ENCODE peak calls at places on chromosomes 3 and 15, in ten cellular contexts. I is AG09309; Y is CD4-positive, alpha-beta memory T cell; F is NCI-H2081; V is neuronal stem cell; O is amniotic stem cell; L is ureter; J is hepatocyte; H is HTR-8/SVneo; B is hippocampal formation. W is an unnamed sample.

GRCh38 chr15:80556694-80557367 is 138.3 kb upstream of the ABHD17C start:
- DNase-seq in I (no peak), Y (no peak), F (no peak), V (no peak), O (no peak), L (no peak), J (no peak), H (no peak), B (no peak), W (no peak)

GRCh38 chr15:98968576-98968975 is 39.0 kb downstream of the PGPEP1L start:
- DNase-seq in I (no peak), Y (no peak), F (no peak), V (no peak), O (no peak), L (peak), J (no peak), H (no peak), B (no peak), W (no peak)

GRCh38 chr15:45401665-45402161 is 23.4 kb upstream of the GATM start:
- DNase-seq in I (no peak), Y (no peak), F (peak), V (no peak), O (no peak), L (no peak), J (no peak), H (no peak), B (no peak), W (no peak)

GRCh38 chr3:135499426-135499825 is 466.1 kb upstream of the PPP2R3A start:
- DNase-seq in I (no peak), Y (no peak), F (no peak), V (no peak), O (no peak), L (no peak), J (no peak), H (no peak), B (no peak), W (no peak)

GRCh38 chr3:58021962-58022361 is 13.7 kb downstream of the FLNB start:
- DNase-seq in I (no peak), Y (no peak), F (no peak), V (no peak), O (no peak), L (no peak), J (no peak), H (no peak), B (no peak), W (no peak)

GRCh38 chr3:129352045-129352444 is 73.4 kb downstream of the HMCES start:
- DNase-seq in I (no peak), Y (no peak), F (no peak), V (no peak), O (no peak), L (no peak), J (no peak), H (no peak), B (no peak), W (no peak)

GRCh38 chr15:82999905-83000671 is 11.4 kb downstream of the C15orf40 start:
- DNase-seq in I (no peak), Y (no peak), F (peak), V (peak), O (peak), L (no peak), J (peak), H (peak), B (peak), W (peak)

GRCh38 chr3:45499529-45499928 is 95.0 kb upstream of the LIMD1 start:
- DNase-seq in I (peak), Y (no peak), F (no peak), V (no peak), O (no peak), L (no peak), J (peak), H (no peak), B (peak), W (no peak)

GRCh38 chr3:16817201-16817600 is 67.6 kb upstream of the PLCL2 start:
- DNase-seq in I (no peak), Y (no peak), F (no peak), V (no peak), O (no peak), L (no peak), J (no peak), H (no peak), B (no peak), W (no peak)

GRCh38 chr3:21913791-21914190 is 162.8 kb upstream of the ZNF385D start:
- DNase-seq in I (peak), Y (no peak), F (no peak), V (no peak), O (no peak), L (no peak), J (no peak), H (no peak), B (peak), W (no peak)

GRCh38 chr15:48680841-48681240 is 35.3 kb upstream of the FBN1 start:
- DNase-seq in I (peak), Y (no peak), F (no peak), V (no peak), O (peak), L (no peak), J (no peak), H (peak), B (no peak), W (peak)

GRCh38 chr3:156668073-156668763 is 6.2 kb upstream of the TIPARP start:
- DNase-seq in I (no peak), Y (no peak), F (no peak), V (no peak), O (no peak), L (no peak), J (no peak), H (no peak), B (no peak), W (no peak)

GRCh38 chr3:172685331-172686214 is 25.3 kb downstream of the NCEH1 start:
- DNase-seq in I (no peak), Y (no peak), F (no peak), V (no peak), O (no peak), L (no peak), J (no peak), H (no peak), B (no peak), W (no peak)

GRCh38 chr3:10074666-10075065 is 33.4 kb downstream of the FANCD2OS start:
- DNase-seq in I (no peak), Y (no peak), F (no peak), V (no peak), O (no peak), L (no peak), J (no peak), H (no peak), B (no peak), W (no peak)

GRCh38 chr3:104596551-104596950 is 770.2 kb upstream of the ALCAM start:
- DNase-seq in I (peak), Y (no peak), F (peak), V (peak), O (no peak), L (no peak), J (peak), H (peak), B (peak), W (no peak)

GRCh38 chr3:142904639-142905441 is 16.0 kb upstream of the PCOLCE2 start:
- DNase-seq in I (no peak), Y (no peak), F (no peak), V (no peak), O (no peak), L (no peak), J (peak), H (no peak), B (no peak), W (no peak)

GRCh38 chr3:139756529-139757103 is 78.8 kb upstream of the NMNAT3 start:
- DNase-seq in I (no peak), Y (no peak), F (no peak), V (no peak), O (no peak), L (no peak), J (no peak), H (no peak), B (no peak), W (no peak)

GRCh38 chr3:129549006-129549800 is 6.2 kb downstream of the H1-8 start:
- DNase-seq in I (peak), Y (no peak), F (no peak), V (no peak), O (no peak), L (no peak), J (no peak), H (peak), B (no peak), W (no peak)

GRCh38 chr3:123315271-123315595 is 113.5 kb downstream of the SEC22A start:
- DNase-seq in I (no peak), Y (no peak), F (no peak), V (no peak), O (no peak), L (no peak), J (no peak), H (no peak), B (no peak), W (no peak)

GRCh38 chr3:9901967-9902366 is 681 bp upstream of the IL17RE start:
- DNase-seq in I (no peak), Y (peak), F (no peak), V (no peak), O (no peak), L (no peak), J (no peak), H (no peak), B (no peak), W (no peak)

GRCh38 chr3:12798559-12799179 is 2.2 kb downstream of the CAND2 start:
- DNase-seq in I (no peak), Y (no peak), F (no peak), V (no peak), O (no peak), L (no peak), J (no peak), H (no peak), B (no peak), W (no peak)

GRCh38 chr3:52670621-52671521 is 14.8 kb downstream of the PBRM1 start:
- DNase-seq in I (peak), Y (peak), F (no peak), V (no peak), O (peak), L (no peak), J (peak), H (peak), B (no peak), W (peak)

GRCh38 chr3:46549408-46549904 is 16.6 kb downstream of the LRRC2 start:
- DNase-seq in I (no peak), Y (no peak), F (no peak), V (no peak), O (no peak), L (no peak), J (no peak), H (no peak), B (no peak), W (no peak)

W was measured in foreskin melanocyte.